ENCODE peak calls at places on chromosomes 4 and X, in eight cellular contexts. M is stimulated activated naive CD8-positive, alpha-beta T cell treated with anti-CD3 and anti-CD28 coated beads, Interleukin-15, amount 100 ng/mL, for 72 hours; R is CD8-positive, alpha-beta memory T cell; G is AG08395; Q is amygdala; T is stimulated activated CD8-positive, alpha-beta memory T cell treated with anti-CD3 and anti-CD28 coated beads, Interleukin-7, amount 100 ng/mL, for 1 hour; L is neuronal stem cell; N is NCI-H1105. P is an unnamed sample.

GRCh38 chr4:38013461-38014366 is 53.5 kb downstream of the PTTG2 start:
- DNase-seq in M (no peak), Q (no peak), G (peak), N (no peak), T (no peak), R (no peak), L (no peak), P (no peak)

GRCh38 chrX:109797311-109797975 is 64.4 kb upstream of the ACSL4 start:
- DNase-seq in N (no peak), R (no peak), M (no peak), G (peak), L (no peak), Q (no peak), T (no peak), P (no peak)

GRCh38 chr4:186266699-186267467 is 894 bp downstream of the F11 start:
- DNase-seq in R (no peak), M (no peak), T (no peak), Q (no peak), L (peak), G (no peak), N (no peak), P (no peak)

GRCh38 chrX:8801041-8801599 is at the start of gene FAM9A:
- DNase-seq in N (no peak), G (no peak), R (no peak), L (no peak), T (no peak), M (no peak), Q (no peak), P (no peak)

GRCh38 chrX:46690818-46691217 is 68.1 kb downstream of the SLC9A7 start:
- DNase-seq in M (no peak), L (no peak), T (no peak), N (no peak), G (no peak), Q (no peak), R (no peak), P (no peak)

GRCh38 chr4:184632842-184633241 is 16.4 kb downstream of the CASP3 start:
- DNase-seq in Q (no peak), T (no peak), G (no peak), L (no peak), M (no peak), N (no peak), R (no peak), P (no peak)

GRCh38 chrX:23742174-23742692 is 843 bp downstream of the ACOT9 start:
- DNase-seq in R (no peak), N (peak), G (peak), Q (no peak), L (no peak), M (peak), T (no peak), P (peak)

GRCh38 chr4:60683357-60683756 is 516.8 kb upstream of the ADGRL3 start:
- DNase-seq in R (no peak), N (no peak), T (no peak), G (peak), L (no peak), Q (no peak), M (no peak), P (no peak)

P was measured in substantia nigra.